ENCODE peak calls at places on chromosomes 2 and 18, in four cellular contexts. One of them, this sample, is unnamed.

GRCh38 chr2:200297100-200297499 is 9.4 kb upstream of the SPATS2L start:
- DNase-seq in PC-3: no peak
- DNase-seq in NT2/D1: no peak
- DNase-seq in mammary epithelial cell: no peak
- DNase-seq in this sample: no peak

GRCh38 chr2:174663572-174663971 is 66.0 kb upstream of the WIPF1 start:
- DNase-seq in PC-3: no peak
- DNase-seq in NT2/D1: no peak
- DNase-seq in mammary epithelial cell: no peak
- DNase-seq in this sample: peak

GRCh38 chr2:18440141-18440605 is 120.3 kb downstream of the RDH14 start:
- DNase-seq in PC-3: no peak
- DNase-seq in NT2/D1: no peak
- DNase-seq in mammary epithelial cell: peak
- DNase-seq in this sample: peak

GRCh38 chr2:18626256-18626668 is 36.9 kb upstream of the NT5C1B start:
- DNase-seq in PC-3: peak
- DNase-seq in NT2/D1: no peak
- DNase-seq in mammary epithelial cell: peak
- DNase-seq in this sample: peak

GRCh38 chr2:203018181-203018580 is 3.5 kb downstream of the NBEAL1 start:
- DNase-seq in PC-3: no peak
- DNase-seq in NT2/D1: no peak
- DNase-seq in mammary epithelial cell: no peak
- DNase-seq in this sample: peak

GRCh38 chr2:127104166-127104660 is 2.7 kb downstream of the BIN1 start:
- DNase-seq in PC-3: no peak
- DNase-seq in NT2/D1: no peak
- DNase-seq in mammary epithelial cell: no peak
- DNase-seq in this sample: no peak

GRCh38 chr2:69131452-69131851 is 118.5 kb downstream of the ANTXR1 start:
- DNase-seq in PC-3: no peak
- DNase-seq in NT2/D1: no peak
- DNase-seq in mammary epithelial cell: no peak
- DNase-seq in this sample: no peak

GRCh38 chr2:14996306-14997014 is 363.9 kb downstream of the LRATD1 start:
- DNase-seq in PC-3: no peak
- DNase-seq in NT2/D1: no peak
- DNase-seq in mammary epithelial cell: no peak
- DNase-seq in this sample: no peak

GRCh38 chr2:37781028-37781427 is 109.6 kb upstream of the CDC42EP3 start:
- DNase-seq in PC-3: peak
- DNase-seq in NT2/D1: no peak
- DNase-seq in mammary epithelial cell: peak
- DNase-seq in this sample: peak

GRCh38 chr2:180115675-180116074 is 108.6 kb upstream of the CWC22 start:
- DNase-seq in PC-3: peak
- DNase-seq in NT2/D1: no peak
- DNase-seq in mammary epithelial cell: no peak
- DNase-seq in this sample: no peak

GRCh38 chr2:236688563-236689392 is 119.2 kb downstream of the ACKR3 start:
- DNase-seq in PC-3: no peak
- DNase-seq in NT2/D1: no peak
- DNase-seq in mammary epithelial cell: no peak
- DNase-seq in this sample: no peak

GRCh38 chr2:114231921-114232320 is 210.5 kb upstream of the DPP10 start:
- DNase-seq in PC-3: no peak
- DNase-seq in NT2/D1: no peak
- DNase-seq in mammary epithelial cell: no peak
- DNase-seq in this sample: no peak

GRCh38 chr18:69898241-69898861 is 49.3 kb downstream of the CD226 start:
- DNase-seq in PC-3: no peak
- DNase-seq in NT2/D1: no peak
- DNase-seq in mammary epithelial cell: no peak
- DNase-seq in this sample: no peak

GRCh38 chr2:241272722-241273551 is 42.5 kb downstream of the HDLBP start:
- DNase-seq in PC-3: peak
- DNase-seq in NT2/D1: no peak
- DNase-seq in mammary epithelial cell: peak
- DNase-seq in this sample: peak
- H3K9ac ChIP-seq in PC-3: peak
- H3K9ac ChIP-seq in NT2/D1: peak
- H3K9ac ChIP-seq in mammary epithelial cell: peak
- H3K9ac ChIP-seq in this sample: peak

DNA sequence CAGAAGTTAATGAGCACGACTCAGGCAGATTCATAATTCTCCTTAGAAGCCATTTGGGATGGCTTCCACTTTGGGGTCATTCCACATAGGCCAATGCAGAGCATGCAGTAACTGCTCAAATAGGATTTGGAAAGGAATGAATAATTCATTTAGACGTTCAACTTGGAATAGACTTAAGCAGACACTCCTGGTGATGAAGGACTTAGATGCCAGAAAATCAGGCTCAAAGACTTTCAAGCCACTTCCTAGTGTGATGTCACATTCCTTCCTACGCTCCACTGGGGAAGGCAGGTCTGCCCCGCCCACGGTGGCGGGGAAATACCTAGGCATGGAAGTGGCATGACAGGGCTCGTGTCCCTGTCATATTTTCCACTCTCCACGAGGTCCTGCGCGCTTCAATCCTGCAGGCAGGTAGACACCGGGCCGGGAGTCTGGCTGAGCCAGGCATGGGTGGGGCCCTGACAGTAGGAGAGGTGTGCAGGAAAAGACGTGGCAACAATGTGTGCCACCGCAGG is at the start of gene IL1RL2:
- DNase-seq in PC-3: no peak
- DNase-seq in NT2/D1: no peak
- DNase-seq in mammary epithelial cell: peak
- DNase-seq in this sample: no peak
- H3K9ac ChIP-seq in PC-3: no peak
- H3K9ac ChIP-seq in NT2/D1: no peak
- H3K9ac ChIP-seq in mammary epithelial cell: no peak
- H3K9ac ChIP-seq in this sample: peak

GRCh38 chr2:133417410-133417809 is 150.9 kb downstream of the NCKAP5 start:
- DNase-seq in PC-3: no peak
- DNase-seq in NT2/D1: peak
- DNase-seq in mammary epithelial cell: no peak
- DNase-seq in this sample: no peak

GRCh38 chr2:133413863-133414262 is 154.4 kb downstream of the NCKAP5 start:
- DNase-seq in PC-3: no peak
- DNase-seq in NT2/D1: no peak
- DNase-seq in mammary epithelial cell: no peak
- DNase-seq in this sample: no peak

GRCh38 chr2:133416756-133417155 is 151.5 kb downstream of the NCKAP5 start:
- DNase-seq in PC-3: no peak
- DNase-seq in NT2/D1: no peak
- DNase-seq in mammary epithelial cell: no peak
- DNase-seq in this sample: peak

GRCh38 chr2:133414486-133415209 is 153.6 kb downstream of the NCKAP5 start:
- DNase-seq in PC-3: peak
- DNase-seq in NT2/D1: no peak
- DNase-seq in mammary epithelial cell: no peak
- DNase-seq in this sample: peak

DNA sequence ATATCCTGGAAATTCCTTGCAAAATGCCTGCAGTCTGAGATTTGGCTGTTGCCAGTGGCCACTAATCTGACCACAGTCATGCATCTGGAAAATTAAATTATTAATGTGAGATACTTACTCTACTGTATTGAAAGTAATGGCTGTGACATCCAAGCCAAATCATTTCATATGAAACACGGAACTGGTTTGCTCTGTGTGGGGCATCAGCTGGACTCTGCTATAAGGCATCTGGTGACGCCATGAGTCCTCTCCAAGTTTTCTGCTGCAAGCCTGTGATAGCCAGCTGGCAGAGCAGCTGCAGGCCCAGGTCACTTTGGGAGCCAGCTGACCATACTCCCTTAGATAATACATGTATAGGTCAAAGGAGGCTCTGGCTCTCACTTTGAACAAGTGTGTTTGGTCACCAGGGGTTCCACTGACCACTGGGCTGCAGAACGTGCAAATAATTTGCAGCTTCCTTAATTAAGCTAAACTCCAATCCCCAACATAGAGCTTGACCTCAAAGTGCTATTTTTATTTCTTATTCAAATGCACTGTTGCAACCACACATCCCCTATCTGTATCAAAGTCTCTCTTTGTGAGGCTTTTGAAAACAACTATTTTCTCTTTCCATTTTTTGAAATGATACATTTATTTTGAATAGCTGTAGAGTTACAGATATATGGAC is 152.9 kb downstream of the NCKAP5 start:
- DNase-seq in PC-3: no peak
- DNase-seq in NT2/D1: no peak
- DNase-seq in mammary epithelial cell: no peak
- DNase-seq in this sample: no peak
- H3K9ac ChIP-seq in PC-3: no peak
- H3K9ac ChIP-seq in NT2/D1: no peak
- H3K9ac ChIP-seq in mammary epithelial cell: no peak
- H3K9ac ChIP-seq in this sample: no peak

GRCh38 chr2:189552334-189552990 is 28.1 kb downstream of the SLC40A1 start:
- DNase-seq in PC-3: no peak
- DNase-seq in NT2/D1: no peak
- DNase-seq in mammary epithelial cell: no peak
- DNase-seq in this sample: no peak
- H3K9ac ChIP-seq in PC-3: no peak
- H3K9ac ChIP-seq in NT2/D1: no peak
- H3K9ac ChIP-seq in mammary epithelial cell: no peak
- H3K9ac ChIP-seq in this sample: peak

DNA sequence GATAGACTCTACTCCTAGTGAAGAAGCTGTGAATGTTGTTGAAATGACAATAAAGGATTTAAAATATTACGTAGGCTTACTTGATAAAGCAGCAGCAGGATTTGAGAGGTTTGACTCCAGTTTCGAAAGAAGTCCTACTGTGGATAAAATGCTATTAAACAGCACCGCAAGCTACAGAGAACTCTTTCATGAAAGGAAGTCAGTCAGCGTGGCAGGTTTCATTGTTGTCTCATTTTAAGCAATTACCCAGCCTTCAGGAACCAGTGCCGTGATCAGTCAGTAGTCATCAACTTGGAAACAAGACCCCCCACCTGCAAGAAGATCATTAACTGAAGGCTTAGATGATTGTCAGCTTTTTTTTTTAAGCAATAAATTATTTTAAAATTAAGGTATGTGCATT is 14.0 kb downstream of the USP14 start:
- DNase-seq in PC-3: no peak
- DNase-seq in NT2/D1: no peak
- DNase-seq in mammary epithelial cell: no peak
- DNase-seq in this sample: no peak
- H3K9ac ChIP-seq in PC-3: no peak
- H3K9ac ChIP-seq in NT2/D1: no peak
- H3K9ac ChIP-seq in mammary epithelial cell: no peak
- H3K9ac ChIP-seq in this sample: no peak

GRCh38 chr2:46700435-46700834 is 215.2 kb downstream of the MCFD2 start:
- DNase-seq in PC-3: no peak
- DNase-seq in NT2/D1: no peak
- DNase-seq in mammary epithelial cell: no peak
- DNase-seq in this sample: no peak
- H3K9ac ChIP-seq in PC-3: peak
- H3K9ac ChIP-seq in NT2/D1: peak
- H3K9ac ChIP-seq in mammary epithelial cell: peak
- H3K9ac ChIP-seq in this sample: peak

GRCh38 chr2:43224131-43224570 is 2.3 kb downstream of the ZFP36L2 start:
- DNase-seq in PC-3: peak
- DNase-seq in NT2/D1: peak
- DNase-seq in mammary epithelial cell: peak
- DNase-seq in this sample: peak
- H3K9ac ChIP-seq in PC-3: peak
- H3K9ac ChIP-seq in NT2/D1: peak
- H3K9ac ChIP-seq in mammary epithelial cell: peak
- H3K9ac ChIP-seq in this sample: peak

GRCh38 chr2:70964596-70965386 is 13.6 kb upstream of the ANKRD53 start:
- DNase-seq in PC-3: no peak
- DNase-seq in NT2/D1: peak
- DNase-seq in mammary epithelial cell: peak
- DNase-seq in this sample: peak

GRCh38 chr2:70964133-70964532 is 14.3 kb upstream of the ANKRD53 start:
- DNase-seq in PC-3: no peak
- DNase-seq in NT2/D1: no peak
- DNase-seq in mammary epithelial cell: no peak
- DNase-seq in this sample: no peak

GRCh38 chr2:70967189-70967588 is 11.2 kb upstream of the ANKRD53 start:
- DNase-seq in PC-3: no peak
- DNase-seq in NT2/D1: no peak
- DNase-seq in mammary epithelial cell: no peak
- DNase-seq in this sample: no peak

GRCh38 chr2:70966681-70967080 is 11.7 kb upstream of the ANKRD53 start:
- DNase-seq in PC-3: no peak
- DNase-seq in NT2/D1: no peak
- DNase-seq in mammary epithelial cell: no peak
- DNase-seq in this sample: no peak

GRCh38 chr2:70965506-70965905 is 12.9 kb upstream of the ANKRD53 start:
- DNase-seq in PC-3: no peak
- DNase-seq in NT2/D1: no peak
- DNase-seq in mammary epithelial cell: no peak
- DNase-seq in this sample: no peak
- H3K9ac ChIP-seq in PC-3: no peak
- H3K9ac ChIP-seq in NT2/D1: no peak
- H3K9ac ChIP-seq in mammary epithelial cell: no peak
- H3K9ac ChIP-seq in this sample: peak